ENCODE peak calls at places on chromosomes 7 and 10, in eight cellular contexts. X, W, Q, C, Z, O, E and K are unnamed samples.

GRCh38 chr7:67705850-67706249 is 709.2 kb downstream of the TYW1 start:
- DNase-seq in X (no peak), W (no peak), Q (no peak), C (no peak), Z (no peak), O (no peak), E (no peak), K (no peak)

GRCh38 chr10:47198221-47198620 is 101.8 kb upstream of the GDF10 start:
- DNase-seq in X (no peak), W (no peak), Q (no peak), C (no peak), Z (no peak), O (no peak), E (no peak), K (no peak)

GRCh38 chr7:151992375-151992774 is 33.1 kb upstream of the GALNT11 start:
- DNase-seq in X (peak; percentile 77), W (no peak), Q (peak; percentile 50), C (peak; percentile 53), Z (no peak), O (no peak), E (peak; percentile 55), K (peak; percentile 69)

GRCh38 chr7:90404777-90405176 is 1.5 kb downstream of the CLDN12 start:
- DNase-seq in X (peak; percentile 11), W (no peak), Q (no peak), C (no peak), Z (no peak), O (no peak), E (peak; percentile 61), K (no peak)

GRCh38 chr7:23353172-23353571 is 54.0 kb downstream of the MALSU1 start:
- DNase-seq in X (no peak), W (no peak), Q (no peak), C (no peak), Z (no peak), O (no peak), E (no peak), K (no peak)

GRCh38 chr10:122181901-122182799 is 88.9 kb upstream of the BTBD16 start:
- DNase-seq in X (no peak), W (no peak), Q (no peak), C (no peak), Z (no peak), O (no peak), E (no peak), K (no peak)

GRCh38 chr10:95384011-95384704 is 93.4 kb upstream of the PDLIM1 start:
- DNase-seq in X (no peak), W (no peak), Q (no peak), C (no peak), Z (no peak), O (no peak), E (no peak), K (peak; percentile 42)

GRCh38 chr10:71342850-71343773 is 24.1 kb downstream of the SLC29A3 start:
- DNase-seq in X (peak; percentile 75), W (no peak), Q (no peak), C (no peak), Z (no peak), O (no peak), E (no peak), K (no peak)

GRCh38 chr10:124482401-124482800 is 20.8 kb downstream of the LHPP start:
- DNase-seq in X (no peak), W (no peak), Q (no peak), C (no peak), Z (no peak), O (no peak), E (no peak), K (no peak)

GRCh38 chr7:140342732-140343514 is 55.4 kb downstream of the SLC37A3 start:
- DNase-seq in X (peak; percentile 92), W (no peak), Q (peak; percentile 24), C (peak; percentile 32), Z (no peak), O (peak; percentile 15), E (peak; percentile 43), K (peak; percentile 13)

GRCh38 chr7:34652784-34653183 is 5.2 kb upstream of the NPSR1 start:
- DNase-seq in X (no peak), W (no peak), Q (no peak), C (no peak), Z (no peak), O (no peak), E (no peak), K (no peak)

GRCh38 chr7:36047254-36047653 is 105.8 kb upstream of the EEPD1 start:
- DNase-seq in X (peak; percentile 54), W (no peak), Q (no peak), C (no peak), Z (no peak), O (no peak), E (no peak), K (no peak)
- TF ChIP-seq CTCF in X (peak; percentile 38), W (peak; percentile 20), Q (no peak), C (no peak), Z (peak; percentile 46), O (peak; percentile 15), E (no peak), K (no peak)

GRCh38 chr7:6462094-6462493 is 14.3 kb upstream of the DAGLB start:
- DNase-seq in X (no peak), W (no peak), Q (no peak), C (no peak), Z (no peak), O (no peak), E (no peak), K (no peak)

GRCh38 chr7:6460303-6460702 is 12.5 kb upstream of the DAGLB start:
- DNase-seq in X (no peak), W (no peak), Q (no peak), C (no peak), Z (no peak), O (no peak), E (no peak), K (no peak)

GRCh38 chr7:6465862-6466261 is 18.1 kb upstream of the DAGLB start:
- DNase-seq in X (no peak), W (no peak), Q (no peak), C (no peak), Z (no peak), O (no peak), E (no peak), K (no peak)

DNA sequence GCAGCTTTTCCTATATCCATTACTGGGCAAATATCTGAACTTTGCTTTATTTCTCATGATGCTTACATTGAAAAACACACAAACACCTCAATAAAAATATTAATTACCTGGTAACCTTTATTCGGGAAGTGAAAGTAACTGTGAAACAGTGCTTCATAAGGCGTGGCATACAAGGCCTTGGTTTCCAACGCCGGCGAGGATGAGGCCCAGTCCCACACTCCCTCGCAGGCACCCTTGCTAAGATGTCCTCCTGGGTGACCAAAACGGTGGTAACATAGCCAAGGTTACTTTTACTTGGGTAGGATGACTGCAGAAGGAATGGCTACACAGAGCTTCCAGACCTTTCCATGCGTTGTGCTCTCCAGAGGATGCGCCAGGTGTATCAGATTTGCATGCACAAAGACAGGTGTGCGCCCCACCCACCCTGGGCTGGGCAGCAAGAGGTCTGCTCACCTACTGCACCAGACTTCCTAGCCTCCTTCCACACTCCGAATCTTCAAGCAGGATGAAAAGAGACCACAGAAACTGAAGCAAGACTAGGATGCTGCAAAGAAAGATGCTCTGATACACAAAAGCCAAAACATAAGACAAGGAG is 13.3 kb upstream of the DAGLB start:
- DNase-seq in X (no peak), W (no peak), Q (no peak), C (no peak), Z (no peak), O (no peak), E (no peak), K (no peak)
- TF ChIP-seq CTCF in X (no peak), W (no peak), Q (no peak), C (no peak), Z (no peak), O (no peak), E (no peak), K (no peak)

GRCh38 chr10:20888620-20889337 is 8.3 kb downstream of the NEBL start:
- DNase-seq in X (no peak), W (no peak), Q (no peak), C (no peak), Z (no peak), O (no peak), E (no peak), K (no peak)
- TF ChIP-seq CTCF in X (no peak), W (no peak), Q (no peak), C (no peak), Z (no peak), O (no peak), E (no peak), K (no peak)

GRCh38 chr10:13953371-13953770 is 366.6 kb downstream of the PRPF18 start:
- DNase-seq in X (no peak), W (no peak), Q (no peak), C (no peak), Z (no peak), O (no peak), E (no peak), K (no peak)

GRCh38 chr10:13957856-13958255 is 371.1 kb downstream of the PRPF18 start:
- DNase-seq in X (no peak), W (no peak), Q (no peak), C (no peak), Z (no peak), O (no peak), E (no peak), K (no peak)

GRCh38 chr10:13959443-13960359 is 371.0 kb downstream of the FRMD4A start:
- DNase-seq in X (no peak), W (no peak), Q (no peak), C (no peak), Z (no peak), O (no peak), E (peak; percentile 17), K (no peak)

GRCh38 chr10:13955426-13955825 is 368.7 kb downstream of the PRPF18 start:
- DNase-seq in X (no peak), W (no peak), Q (no peak), C (no peak), Z (no peak), O (no peak), E (no peak), K (no peak)

GRCh38 chr10:13956826-13957225 is 370.1 kb downstream of the PRPF18 start:
- DNase-seq in X (no peak), W (no peak), Q (peak; percentile 74), C (no peak), Z (no peak), O (no peak), E (peak; percentile 53), K (no peak)
- TF ChIP-seq CTCF in X (no peak), W (peak; percentile 49), Q (peak; percentile 61), C (no peak), Z (no peak), O (no peak), E (peak; percentile 36), K (no peak)